ENCODE peak calls at places on chromosomes 2 and 18, in eight cellular contexts. V, S, I, A, X, E, O and F are unnamed samples.

GRCh38 chr2:239760596-239760995 is 264.5 kb downstream of the NDUFA10 start:
- DNase-seq in O (no peak), V (no peak), A (no peak), I (no peak), S (no peak), E (no peak), X (peak), F (no peak)

GRCh38 chr2:44767691-44768090 is 173.8 kb upstream of the SIX3 start:
- DNase-seq in S (no peak), I (peak), A (no peak), E (no peak), O (no peak), X (no peak), V (no peak), F (no peak)

GRCh38 chr2:24597181-24597870 is 106.3 kb downstream of the NCOA1 start:
- DNase-seq in V (no peak), E (no peak), S (no peak), O (no peak), I (no peak), X (no peak), A (no peak), F (no peak)

GRCh38 chr2:6692061-6692460 is 173.6 kb downstream of the CMPK2 start:
- DNase-seq in S (no peak), X (no peak), V (no peak), O (no peak), A (no peak), E (no peak), I (no peak), F (no peak)

GRCh38 chr2:212330263-212330662 is 208.3 kb downstream of the ERBB4 start:
- DNase-seq in O (no peak), E (no peak), A (no peak), S (no peak), I (no peak), V (no peak), X (no peak), F (no peak)

GRCh38 chr2:234879671-234880455 is 72.0 kb upstream of the SH3BP4 start:
- DNase-seq in V (peak), S (peak), A (no peak), X (no peak), I (no peak), O (peak), E (no peak), F (peak)

GRCh38 chr18:35267161-35267651 is 22.8 kb downstream of the ZSCAN30 start:
- DNase-seq in S (no peak), X (peak), E (no peak), O (no peak), I (peak), V (peak), A (no peak), F (peak)

GRCh38 chr2:191678437-191679110 is 638 bp downstream of the NABP1 start:
- DNase-seq in I (peak), S (peak), O (no peak), X (peak), V (no peak), E (peak), A (no peak), F (peak)

GRCh38 chr2:231397928-231398294 is 2.4 kb downstream of the B3GNT7 start:
- DNase-seq in E (no peak), I (no peak), S (no peak), A (no peak), O (no peak), V (no peak), X (no peak), F (no peak)

GRCh38 chr2:217332866-217333265 is 473.0 kb upstream of the TNP1 start:
- DNase-seq in I (no peak), O (no peak), S (peak), X (no peak), V (no peak), A (no peak), E (no peak), F (no peak)

GRCh38 chr2:237458519-237458918 is 28.5 kb upstream of the MLPH start:
- DNase-seq in V (no peak), E (no peak), O (no peak), A (no peak), S (no peak), X (no peak), I (no peak), F (no peak)

GRCh38 chr18:58026395-58026794 is 17.6 kb upstream of the NEDD4L start:
- DNase-seq in X (no peak), I (peak), V (no peak), E (no peak), O (peak), A (no peak), S (no peak), F (no peak)

GRCh38 chr2:20148841-20149702 is 75.9 kb downstream of the SDC1 start:
- DNase-seq in A (no peak), E (peak), I (peak), X (no peak), S (no peak), O (peak), V (peak), F (peak)

GRCh38 chr2:32627441-32627900 is 379 bp upstream of the TTC27 start:
- DNase-seq in V (peak), E (no peak), S (peak), I (peak), X (peak), A (no peak), O (peak), F (peak)

GRCh38 chr18:75500510-75500909 is 73.0 kb upstream of the SMIM21 start:
- DNase-seq in E (no peak), I (no peak), O (peak), A (no peak), V (no peak), S (no peak), X (no peak), F (no peak)

GRCh38 chr2:2827237-2827636 is 496.2 kb upstream of the MYT1L start:
- DNase-seq in S (no peak), X (no peak), I (no peak), O (no peak), A (no peak), V (no peak), E (no peak), F (no peak)

GRCh38 chr2:225052703-225053102 is 10.4 kb upstream of the DOCK10 start:
- DNase-seq in S (no peak), A (no peak), E (peak), I (no peak), X (no peak), V (no peak), O (peak), F (no peak)

GRCh38 chr2:20034821-20035220 is 16.6 kb downstream of the LAPTM4A start:
- DNase-seq in A (no peak), S (no peak), O (no peak), I (no peak), V (no peak), X (no peak), E (no peak), F (no peak)

GRCh38 chr2:40208478-40208877 is 243.4 kb downstream of the SLC8A1 start:
- DNase-seq in X (no peak), O (no peak), E (no peak), S (no peak), I (no peak), A (no peak), V (no peak), F (no peak)

GRCh38 chr18:79355433-79356335 is 40.0 kb upstream of the NFATC1 start:
- DNase-seq in X (no peak), S (no peak), I (no peak), E (no peak), V (no peak), A (no peak), O (no peak), F (no peak)

GRCh38 chr18:79354350-79354749 is 41.4 kb upstream of the NFATC1 start:
- DNase-seq in A (no peak), X (no peak), S (no peak), V (no peak), O (no peak), E (no peak), I (no peak), F (no peak)

GRCh38 chr18:79356435-79356834 is 39.3 kb upstream of the NFATC1 start:
- DNase-seq in I (peak), X (no peak), E (no peak), A (peak), S (no peak), V (no peak), O (no peak), F (no peak)

GRCh38 chr18:79352432-79352831 is 43.3 kb upstream of the NFATC1 start:
- DNase-seq in O (no peak), X (no peak), V (no peak), S (no peak), A (no peak), I (no peak), E (no peak), F (no peak)

GRCh38 chr18:79353238-79353637 is 42.5 kb upstream of the NFATC1 start:
- DNase-seq in S (peak), X (no peak), E (peak), A (no peak), O (peak), I (peak), V (peak), F (peak)
- TF ChIP-seq CTCF in S (peak), X (no peak), E (no peak), A (no peak), O (no peak), I (peak), V (peak), F (peak)

DNA sequence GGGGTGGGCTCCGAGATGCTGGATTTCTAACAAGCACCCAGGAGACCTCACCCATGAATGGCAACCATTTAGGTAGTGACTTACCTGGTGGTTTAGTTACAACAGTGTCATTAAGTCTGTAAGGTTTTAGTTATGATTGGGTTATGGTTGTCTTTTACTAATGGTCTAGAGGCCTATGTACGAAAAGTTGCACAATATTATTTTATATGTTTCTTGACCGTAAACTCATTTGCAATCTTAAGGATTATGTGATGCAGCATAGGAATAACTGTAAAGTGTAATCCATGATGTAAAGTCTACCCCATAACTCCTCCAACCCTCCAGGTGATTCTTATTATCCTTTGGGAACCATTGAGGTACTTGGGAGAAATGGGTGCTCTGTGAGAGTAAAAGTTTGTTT is 155.4 kb upstream of the ZEB2 start:
- DNase-seq in O (no peak), V (no peak), A (no peak), I (no peak), S (no peak), E (no peak), X (no peak), F (no peak)
- H3K4me3 ChIP-seq in O (no peak), V (no peak), A (no peak), I (no peak), S (no peak), E (no peak), X (no peak), F (no peak)

DNA sequence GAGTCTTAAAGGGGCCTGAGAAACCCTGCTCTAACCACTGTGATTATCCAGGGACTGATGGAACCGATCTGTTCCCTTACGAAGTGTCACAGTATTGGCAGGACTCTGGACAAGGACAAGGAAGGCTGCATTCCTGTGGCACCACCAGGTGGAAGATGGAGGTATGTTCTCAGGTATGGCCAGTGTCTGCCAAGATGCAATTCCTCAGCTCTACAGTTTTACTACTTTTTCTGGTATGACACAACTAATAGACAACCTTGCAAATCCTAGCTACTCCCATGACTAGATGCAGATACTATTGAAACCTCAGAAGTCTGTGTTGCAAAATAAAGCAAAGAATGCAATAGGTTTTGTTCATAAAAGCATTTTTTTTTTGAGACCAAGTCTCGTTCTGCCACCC is 14.6 kb downstream of the RAB31 start:
- DNase-seq in X (peak), E (no peak), S (peak), A (no peak), O (no peak), I (no peak), V (no peak), F (no peak)
- TF ChIP-seq CTCF in X (no peak), E (no peak), S (peak), A (peak), O (no peak), I (no peak), V (no peak), F (no peak)

DNA sequence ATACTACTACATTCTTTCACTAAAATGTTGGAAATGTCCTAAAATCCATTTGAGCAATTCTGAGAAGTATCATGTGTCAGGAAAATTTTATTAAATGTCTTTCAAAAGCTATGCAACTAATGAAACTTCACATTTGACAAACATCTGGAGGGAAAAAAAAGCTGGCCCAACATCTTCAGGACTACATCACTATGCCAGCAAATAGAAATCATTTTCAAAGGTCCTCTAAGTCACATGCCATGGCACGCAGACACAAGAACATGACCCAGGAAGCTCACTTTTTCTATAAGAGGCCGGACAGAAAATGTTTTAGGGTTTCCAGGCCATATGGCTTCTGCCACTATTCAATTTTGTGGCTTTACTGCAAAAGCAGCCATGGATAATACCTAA is 11.6 kb downstream of the KANSL3 start:
- DNase-seq in O (no peak), X (no peak), V (no peak), I (no peak), S (no peak), E (no peak), A (no peak), F (no peak)
- H3K4me3 ChIP-seq in O (no peak), X (no peak), V (no peak), I (no peak), S (no peak), E (no peak), A (no peak), F (no peak)

GRCh38 chr2:55962910-55963309 is 39.3 kb upstream of the EFEMP1 start:
- DNase-seq in E (no peak), V (no peak), O (no peak), A (no peak), S (no peak), X (no peak), I (no peak), F (no peak)

GRCh38 chr2:55958756-55959155 is 35.2 kb upstream of the EFEMP1 start:
- DNase-seq in V (no peak), E (no peak), X (no peak), O (no peak), A (no peak), I (no peak), S (no peak), F (no peak)

GRCh38 chr2:55965276-55965675 is 41.7 kb upstream of the EFEMP1 start:
- DNase-seq in X (no peak), A (no peak), V (no peak), O (no peak), S (no peak), I (no peak), E (no peak), F (no peak)

GRCh38 chr2:55957142-55957541 is 33.6 kb upstream of the EFEMP1 start:
- DNase-seq in A (no peak), X (no peak), I (no peak), E (no peak), O (no peak), V (peak), S (no peak), F (peak)

DNA sequence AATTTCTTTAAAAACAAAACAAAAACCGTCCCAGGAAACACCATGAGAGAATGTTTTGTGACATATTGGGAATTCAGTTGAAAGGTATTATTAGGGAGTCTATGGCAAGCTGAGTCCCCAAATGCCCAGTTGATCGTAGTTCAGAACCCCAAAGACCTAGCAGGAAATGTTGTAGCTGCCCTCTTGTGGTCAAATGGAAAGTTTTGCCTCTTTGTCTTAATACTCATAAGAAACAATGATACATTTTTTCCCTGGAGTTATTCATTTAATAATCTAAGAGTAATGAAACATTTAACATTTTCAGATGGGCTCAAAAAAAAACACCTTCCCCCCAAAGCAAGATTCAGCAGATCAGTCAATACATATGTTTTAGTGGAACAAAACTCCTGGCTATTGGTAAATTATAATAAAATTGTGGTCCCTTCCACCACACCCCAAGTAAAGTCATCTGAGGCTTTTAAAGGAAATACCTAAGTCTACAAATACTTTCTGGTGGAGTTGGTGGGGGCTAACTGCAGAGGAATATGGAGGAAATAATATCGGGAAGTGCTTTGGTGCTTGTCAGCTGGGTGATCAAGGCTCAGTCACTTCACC is 37.8 kb upstream of the EFEMP1 start:
- DNase-seq in X (no peak), I (peak), E (peak), V (peak), S (peak), O (peak), A (no peak), F (peak)
- TF ChIP-seq CTCF in X (no peak), I (peak), E (peak), V (peak), S (peak), O (peak), A (peak), F (peak)

DNA sequence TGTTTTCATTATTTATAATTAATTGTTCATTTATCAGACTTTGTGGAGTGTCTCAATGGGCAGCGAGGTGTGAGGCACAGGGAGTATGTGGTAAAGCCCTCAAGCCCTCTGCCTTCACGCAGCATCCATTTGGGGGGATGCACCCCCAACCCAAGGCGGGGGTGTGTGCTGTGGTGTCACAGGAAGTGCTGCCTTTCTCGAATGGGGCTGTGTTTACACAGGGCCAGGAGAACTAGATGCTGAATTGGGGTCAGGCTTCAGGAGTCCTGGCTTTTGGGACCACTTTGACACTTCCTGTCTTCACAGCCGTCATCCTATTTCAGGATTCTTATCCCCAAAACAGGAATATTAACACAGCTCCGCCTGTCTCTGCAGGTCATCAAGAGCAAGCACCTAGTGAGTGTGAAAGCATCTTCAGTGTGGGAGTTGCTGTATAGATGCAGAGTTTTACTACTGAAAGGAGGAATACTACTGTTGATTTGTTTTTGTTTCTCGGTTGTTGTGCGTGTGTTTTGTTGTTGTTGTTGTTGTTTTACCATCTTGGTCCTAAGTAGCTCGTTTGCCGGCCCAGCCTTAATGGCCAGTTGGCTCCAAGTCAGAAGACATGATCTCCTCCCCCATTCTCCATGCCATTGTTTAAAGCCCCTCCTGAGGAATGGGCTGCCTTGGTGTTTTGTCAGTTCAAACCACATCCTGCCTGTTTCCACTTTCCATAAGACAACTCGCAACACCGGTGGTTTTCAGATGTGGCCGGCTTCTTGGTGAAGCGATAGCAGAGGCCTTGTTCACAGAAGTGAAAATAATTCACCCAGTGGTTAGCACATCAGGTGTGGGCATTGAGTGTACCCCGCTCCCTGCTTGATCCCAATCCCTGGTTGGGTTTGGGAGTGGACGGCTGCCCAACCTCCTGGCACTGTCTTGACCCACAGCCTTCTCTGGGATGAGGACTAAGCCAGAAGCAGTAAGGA is 221.3 kb downstream of the BCL2 start:
- DNase-seq in E (peak), O (no peak), I (no peak), X (peak), V (no peak), S (no peak), A (peak), F (no peak)
- H3K4me3 ChIP-seq in E (peak), O (no peak), I (no peak), X (no peak), V (no peak), S (no peak), A (peak), F (no peak)

GRCh38 chr2:158179660-158180059 is 78.0 kb downstream of the UPP2 start:
- DNase-seq in X (no peak), V (peak), I (no peak), A (no peak), S (peak), E (peak), O (peak), F (peak)
- TF ChIP-seq CTCF in X (no peak), V (peak), I (peak), A (peak), S (peak), E (peak), O (peak), F (peak)

DNA sequence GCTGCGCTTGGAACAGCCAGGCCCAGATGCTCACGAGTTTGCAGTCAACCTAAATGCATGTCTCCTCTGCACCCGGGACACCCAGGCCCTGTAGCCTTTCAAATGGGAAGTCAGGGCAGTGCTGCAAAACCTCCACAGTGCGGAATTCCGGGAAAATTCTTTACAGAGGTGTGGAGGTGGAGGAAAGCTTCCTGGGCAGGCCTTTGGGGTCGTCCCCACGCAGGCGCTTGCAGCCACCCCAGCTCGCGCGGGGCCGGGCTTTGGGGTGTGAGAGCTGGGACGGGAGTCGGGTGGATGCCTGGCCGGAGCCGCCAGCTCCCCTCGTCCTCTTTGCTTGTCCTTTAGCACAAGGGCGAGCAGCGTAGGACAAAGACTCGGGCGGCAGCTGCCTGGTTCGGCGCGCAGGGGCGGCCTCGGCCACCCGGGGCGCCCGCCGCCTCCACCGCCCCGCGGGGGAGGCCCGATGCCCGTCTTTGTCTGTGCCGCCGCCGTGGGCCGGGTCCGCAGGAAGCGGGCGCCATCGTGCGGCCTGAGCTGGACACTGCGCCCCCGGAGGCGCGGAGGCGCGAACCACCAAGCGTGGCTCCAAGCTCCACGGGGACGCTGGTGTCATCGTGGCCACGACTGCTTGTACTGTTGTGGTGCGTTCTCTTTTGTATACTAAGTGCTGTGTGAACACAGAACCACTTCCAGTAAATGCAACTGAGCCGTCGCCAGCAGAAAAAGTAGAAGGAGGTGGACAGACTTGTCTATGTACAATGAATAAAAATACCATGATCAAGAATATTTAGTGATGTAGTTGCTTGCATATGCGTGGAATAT is 28.2 kb upstream of the BCL11A start:
- DNase-seq in V (peak), A (no peak), S (peak), I (peak), E (peak), O (peak), X (peak), F (peak)
- H3K4me3 ChIP-seq in V (peak), A (no peak), S (peak), I (peak), E (peak), O (peak), X (no peak), F (peak)

GRCh38 chr2:11099122-11100065 is 55.9 kb upstream of the SLC66A3 start:
- DNase-seq in I (no peak), E (no peak), O (no peak), V (no peak), S (no peak), A (no peak), X (no peak), F (no peak)
- TF ChIP-seq CTCF in I (no peak), E (no peak), O (no peak), V (no peak), S (peak), A (peak), X (no peak), F (no peak)